ENCODE peak calls at places on chromosomes 6 and 20, in ten cellular contexts. E is endothelial cell; P is AML-193; C is tibial artery; I is stimulated activated CD4-positive, alpha-beta T cell treated with anti-CD3 and anti-CD28 coated beads, Interleukin-2, amount 100 ng/mL, for 4 hours; L is RWPE1; G is RWPE2; S is stimulated activated effector memory CD8-positive, alpha-beta T cell treated with anti-CD3 and anti-CD28 coated beads, Interleukin-12 subunit alpha, Interleukin-12 subunit beta, amount 100 ng/mL, for 72 hours; B is NCI-H446; H is neuronal stem cell. O is an unnamed sample.

GRCh38 chr6:39791850-39792500 is at the start of gene DAAM2:
- DNase-seq in G (no peak), B (no peak), C (peak), P (no peak), I (no peak), L (no peak), E (peak), S (no peak), H (peak), O (peak)

GRCh38 chr6:11357285-11357684 is 124.8 kb upstream of the NEDD9 start:
- DNase-seq in I (no peak), H (no peak), E (no peak), S (no peak), B (no peak), L (no peak), P (no peak), G (no peak), C (no peak), O (peak)

GRCh38 chr6:25462235-25462897 is 183.2 kb downstream of the CARMIL1 start:
- DNase-seq in C (no peak), I (no peak), L (no peak), G (no peak), H (peak), S (no peak), B (no peak), E (no peak), P (no peak), O (no peak)

GRCh38 chr20:50070361-50070760 is 42.6 kb downstream of the UBE2V1 start:
- DNase-seq in S (no peak), P (no peak), I (no peak), L (no peak), E (no peak), B (no peak), G (no peak), H (no peak), C (no peak), O (no peak)

GRCh38 chr6:149903938-149904611 is 6.2 kb upstream of the RAET1E start:
- DNase-seq in B (no peak), C (no peak), E (no peak), G (no peak), L (no peak), P (no peak), S (no peak), H (no peak), I (no peak), O (no peak)

GRCh38 chr20:4603724-4604123 is 118.0 kb upstream of the PRND start:
- DNase-seq in G (no peak), L (no peak), E (no peak), S (no peak), I (no peak), P (no peak), B (no peak), H (no peak), C (no peak), O (no peak)

GRCh38 chr6:35993150-35993549 is 31.3 kb downstream of the SLC26A8 start:
- DNase-seq in H (no peak), C (no peak), I (no peak), G (no peak), L (no peak), P (no peak), E (no peak), B (no peak), S (no peak), O (no peak)

GRCh38 chr6:39997101-39997635 is 62.9 kb upstream of the MOCS1 start:
- DNase-seq in E (no peak), L (no peak), I (no peak), G (no peak), S (no peak), P (no peak), B (no peak), H (no peak), C (no peak), O (no peak)

GRCh38 chr20:21174425-21175239 is 48.8 kb downstream of the KIZ start:
- DNase-seq in L (no peak), G (no peak), B (no peak), E (no peak), I (no peak), S (no peak), P (no peak), H (no peak), C (no peak), O (no peak)

GRCh38 chr6:1635305-1636010 is 25.7 kb downstream of the FOXC1 start:
- DNase-seq in C (peak), S (no peak), I (no peak), E (no peak), H (no peak), P (no peak), G (no peak), B (no peak), L (no peak), O (no peak)

GRCh38 chr20:45338121-45339030 is 9.8 kb downstream of the SDC4 start:
- DNase-seq in B (no peak), L (no peak), P (no peak), I (no peak), S (no peak), C (no peak), G (no peak), E (no peak), H (no peak), O (no peak)

GRCh38 chr20:53949319-53949839 is 121.0 kb downstream of the BCAS1 start:
- DNase-seq in P (peak), H (no peak), S (peak), B (no peak), G (peak), C (peak), L (peak), E (no peak), I (peak), O (peak)

GRCh38 chr6:124535746-124536145 is 426.5 kb upstream of the RNF217 start:
- DNase-seq in H (no peak), B (no peak), I (no peak), C (no peak), E (no peak), S (no peak), P (no peak), L (peak), G (peak), O (no peak)